ENCODE peak calls at places on chromosomes 13 and 19, in eight cellular contexts. One of them, this sample, is unnamed.

GRCh38 chr19:10118960-10119359 is 739 bp downstream of the EIF3G start:
- DNase-seq in PC-3: peak
- DNase-seq in mesenchymal stem cell: peak
- DNase-seq in GM23248: peak
- DNase-seq in kidney: no peak
- DNase-seq in endodermal cell: no peak
- DNase-seq in GM12878: no peak
- DNase-seq in fibroblast of lung: no peak
- DNase-seq in this sample: no peak

GRCh38 chr13:29978211-29978610 is 127.8 kb upstream of the UBL3 start:
- DNase-seq in GM12878: no peak
- DNase-seq in mesenchymal stem cell: peak
- DNase-seq in fibroblast of lung: no peak
- DNase-seq in endodermal cell: no peak
- DNase-seq in GM23248: peak
- DNase-seq in kidney: no peak
- DNase-seq in PC-3: no peak
- DNase-seq in this sample: peak

GRCh38 chr19:34124828-34125227 is 47.5 kb upstream of the LSM14A start:
- DNase-seq in mesenchymal stem cell: peak
- DNase-seq in PC-3: peak
- DNase-seq in endodermal cell: no peak
- DNase-seq in GM12878: no peak
- DNase-seq in fibroblast of lung: no peak
- DNase-seq in GM23248: no peak
- DNase-seq in kidney: no peak
- DNase-seq in this sample: no peak

GRCh38 chr13:45331123-45331619 is 9.8 kb downstream of the TPT1 start:
- DNase-seq in PC-3: no peak
- DNase-seq in GM12878: no peak
- DNase-seq in kidney: no peak
- DNase-seq in endodermal cell: no peak
- DNase-seq in GM23248: no peak
- DNase-seq in mesenchymal stem cell: no peak
- DNase-seq in fibroblast of lung: no peak
- DNase-seq in this sample: peak

GRCh38 chr13:50257646-50258045 is 242.4 kb downstream of the KCNRG start:
- DNase-seq in fibroblast of lung: no peak
- DNase-seq in GM12878: no peak
- DNase-seq in GM23248: no peak
- DNase-seq in endodermal cell: no peak
- DNase-seq in PC-3: no peak
- DNase-seq in kidney: no peak
- DNase-seq in mesenchymal stem cell: no peak
- DNase-seq in this sample: no peak

GRCh38 chr13:26837102-26837501 is 76.5 kb upstream of the GPR12 start:
- DNase-seq in GM23248: no peak
- DNase-seq in GM12878: no peak
- DNase-seq in endodermal cell: no peak
- DNase-seq in mesenchymal stem cell: no peak
- DNase-seq in kidney: no peak
- DNase-seq in PC-3: no peak
- DNase-seq in fibroblast of lung: no peak
- DNase-seq in this sample: no peak

GRCh38 chr13:43433691-43434121 is 353.1 kb downstream of the ENOX1 start:
- DNase-seq in GM12878: no peak
- DNase-seq in GM23248: peak
- DNase-seq in kidney: no peak
- DNase-seq in fibroblast of lung: no peak
- DNase-seq in mesenchymal stem cell: no peak
- DNase-seq in endodermal cell: no peak
- DNase-seq in PC-3: peak
- DNase-seq in this sample: peak

GRCh38 chr19:4337906-4338440 is 654 bp downstream of the STAP2 start:
- DNase-seq in PC-3: peak
- DNase-seq in GM12878: no peak
- DNase-seq in endodermal cell: peak
- DNase-seq in GM23248: peak
- DNase-seq in kidney: no peak
- DNase-seq in mesenchymal stem cell: peak
- DNase-seq in fibroblast of lung: peak
- DNase-seq in this sample: peak

GRCh38 chr13:98528663-98529064 is 48.2 kb downstream of the STK24 start:
- DNase-seq in endodermal cell: no peak
- DNase-seq in mesenchymal stem cell: no peak
- DNase-seq in fibroblast of lung: peak
- DNase-seq in PC-3: no peak
- DNase-seq in GM12878: no peak
- DNase-seq in kidney: no peak
- DNase-seq in GM23248: peak
- DNase-seq in this sample: no peak

GRCh38 chr13:59133903-59134302 is 1029.8 kb downstream of the DIAPH3 start:
- DNase-seq in kidney: no peak
- DNase-seq in fibroblast of lung: no peak
- DNase-seq in GM23248: no peak
- DNase-seq in PC-3: no peak
- DNase-seq in GM12878: no peak
- DNase-seq in endodermal cell: no peak
- DNase-seq in mesenchymal stem cell: no peak
- DNase-seq in this sample: no peak

DNA sequence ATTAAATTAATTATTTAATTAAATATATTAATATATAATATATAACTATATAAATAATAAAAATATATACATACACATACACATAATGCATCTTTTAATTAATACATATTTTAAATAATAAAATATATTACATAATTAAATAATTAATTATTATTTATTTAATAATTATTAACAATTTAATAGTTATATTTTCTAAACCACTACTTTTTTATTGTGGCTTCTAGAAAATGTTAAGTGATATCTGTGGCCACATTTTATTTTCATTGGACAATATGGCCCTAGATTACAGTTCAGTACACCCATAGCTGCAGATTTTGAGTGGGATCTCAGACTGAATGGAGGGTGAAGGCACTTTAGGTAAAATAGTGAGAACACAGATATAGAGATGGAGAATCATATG is 335.7 kb downstream of the NALCN start:
- DNase-seq in fibroblast of lung: no peak
- DNase-seq in GM12878: no peak
- DNase-seq in mesenchymal stem cell: no peak
- DNase-seq in PC-3: no peak
- DNase-seq in kidney: no peak
- DNase-seq in GM23248: no peak
- DNase-seq in endodermal cell: no peak
- DNase-seq in this sample: no peak
- H3K9ac ChIP-seq in fibroblast of lung: no peak
- H3K9ac ChIP-seq in GM12878: no peak
- H3K9ac ChIP-seq in mesenchymal stem cell: no peak
- H3K9ac ChIP-seq in PC-3: no peak
- H3K9ac ChIP-seq in kidney: no peak
- H3K9ac ChIP-seq in GM23248: no peak
- H3K9ac ChIP-seq in endodermal cell: no peak
- H3K9ac ChIP-seq in this sample: no peak

GRCh38 chr19:32223595-32224370 is 121.6 kb upstream of the ZNF507 start:
- DNase-seq in GM23248: no peak
- DNase-seq in kidney: no peak
- DNase-seq in fibroblast of lung: no peak
- DNase-seq in GM12878: no peak
- DNase-seq in PC-3: no peak
- DNase-seq in mesenchymal stem cell: peak
- DNase-seq in endodermal cell: no peak
- DNase-seq in this sample: peak

GRCh38 chr19:32223106-32223505 is 122.3 kb upstream of the ZNF507 start:
- DNase-seq in GM23248: no peak
- DNase-seq in mesenchymal stem cell: no peak
- DNase-seq in PC-3: no peak
- DNase-seq in kidney: no peak
- DNase-seq in fibroblast of lung: no peak
- DNase-seq in GM12878: no peak
- DNase-seq in endodermal cell: no peak
- DNase-seq in this sample: no peak

GRCh38 chr19:32227561-32228165 is 117.7 kb upstream of the ZNF507 start:
- DNase-seq in mesenchymal stem cell: no peak
- DNase-seq in GM23248: no peak
- DNase-seq in PC-3: no peak
- DNase-seq in fibroblast of lung: no peak
- DNase-seq in endodermal cell: peak
- DNase-seq in kidney: no peak
- DNase-seq in GM12878: no peak
- DNase-seq in this sample: no peak

GRCh38 chr19:32222594-32222993 is 122.8 kb upstream of the ZNF507 start:
- DNase-seq in endodermal cell: no peak
- DNase-seq in PC-3: no peak
- DNase-seq in GM23248: no peak
- DNase-seq in kidney: no peak
- DNase-seq in GM12878: no peak
- DNase-seq in fibroblast of lung: no peak
- DNase-seq in mesenchymal stem cell: no peak
- DNase-seq in this sample: no peak

DNA sequence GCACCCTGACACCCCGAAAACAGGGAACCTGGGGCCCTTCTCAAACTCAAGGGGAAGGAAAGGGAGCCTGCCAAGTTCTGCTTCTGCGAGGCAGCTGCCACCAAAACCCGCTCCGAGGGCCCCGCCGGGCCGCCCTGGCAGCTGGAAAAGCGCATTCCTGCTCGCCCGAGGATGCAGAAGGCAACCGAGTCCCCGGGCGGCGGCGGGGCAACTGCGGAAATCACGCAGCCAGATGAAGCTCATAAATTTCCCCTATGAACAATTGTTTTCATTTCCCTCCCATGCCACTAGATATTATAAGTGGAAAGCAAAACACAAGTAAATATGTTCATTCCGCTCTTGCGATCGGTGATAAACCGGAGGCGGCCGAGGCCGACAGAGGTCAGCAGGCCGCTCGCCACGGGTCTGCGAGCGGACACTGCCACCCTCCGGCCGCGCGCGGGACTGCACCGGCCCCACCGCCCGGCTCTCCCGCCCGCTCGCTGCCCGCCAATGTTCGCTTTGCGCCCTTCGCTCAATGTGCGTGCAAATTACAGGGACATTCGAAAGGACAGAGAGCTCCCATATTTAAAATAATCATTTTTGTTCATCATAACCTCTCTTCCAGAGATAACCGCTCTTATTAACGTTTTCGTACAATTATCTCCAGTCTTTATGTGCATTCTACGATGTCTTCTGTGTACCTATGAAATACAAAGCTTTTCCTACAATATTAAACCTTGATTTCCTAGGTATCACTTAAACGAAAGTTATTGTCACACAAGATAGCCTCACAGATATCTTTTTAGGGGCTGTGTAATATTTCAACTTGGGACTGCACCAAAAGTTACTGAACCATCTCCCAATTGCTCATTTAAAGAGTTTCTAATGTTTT is 120.8 kb upstream of the ZNF507 start:
- DNase-seq in GM23248: peak
- DNase-seq in fibroblast of lung: peak
- DNase-seq in endodermal cell: peak
- DNase-seq in kidney: peak
- DNase-seq in PC-3: peak
- DNase-seq in GM12878: no peak
- DNase-seq in mesenchymal stem cell: peak
- DNase-seq in this sample: peak
- H3K9ac ChIP-seq in GM23248: no peak
- H3K9ac ChIP-seq in fibroblast of lung: no peak
- H3K9ac ChIP-seq in endodermal cell: no peak
- H3K9ac ChIP-seq in kidney: no peak
- H3K9ac ChIP-seq in PC-3: no peak
- H3K9ac ChIP-seq in GM12878: no peak
- H3K9ac ChIP-seq in mesenchymal stem cell: peak
- H3K9ac ChIP-seq in this sample: no peak

GRCh38 chr13:39751805-39752204 is 96.3 kb downstream of the COG6 start:
- DNase-seq in fibroblast of lung: no peak
- DNase-seq in mesenchymal stem cell: no peak
- DNase-seq in PC-3: no peak
- DNase-seq in kidney: no peak
- DNase-seq in endodermal cell: no peak
- DNase-seq in GM12878: no peak
- DNase-seq in GM23248: no peak
- DNase-seq in this sample: no peak

DNA sequence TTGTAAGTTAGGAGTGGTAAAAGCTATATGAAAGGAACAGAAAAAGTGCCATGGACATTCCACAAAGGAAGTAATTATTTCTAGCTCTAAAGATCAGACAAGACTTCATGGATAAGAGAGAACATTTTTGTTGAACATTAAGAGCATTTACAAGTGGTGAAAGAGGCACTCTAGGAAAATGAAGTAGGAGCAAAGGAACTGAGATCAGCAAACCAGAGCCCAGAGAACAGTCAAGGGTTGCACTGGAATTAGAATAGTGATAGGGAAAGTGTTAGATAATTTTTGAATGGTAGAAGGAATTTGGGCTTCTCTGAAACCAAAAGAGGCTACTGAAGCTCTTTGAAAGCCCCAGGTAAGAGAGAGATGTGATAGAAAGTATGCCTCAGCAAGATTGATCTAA is 94.1 kb downstream of the COG6 start:
- DNase-seq in mesenchymal stem cell: no peak
- DNase-seq in endodermal cell: no peak
- DNase-seq in GM23248: no peak
- DNase-seq in GM12878: no peak
- DNase-seq in kidney: no peak
- DNase-seq in PC-3: no peak
- DNase-seq in fibroblast of lung: no peak
- DNase-seq in this sample: no peak
- H3K9ac ChIP-seq in mesenchymal stem cell: no peak
- H3K9ac ChIP-seq in endodermal cell: no peak
- H3K9ac ChIP-seq in GM23248: no peak
- H3K9ac ChIP-seq in GM12878: no peak
- H3K9ac ChIP-seq in kidney: no peak
- H3K9ac ChIP-seq in PC-3: no peak
- H3K9ac ChIP-seq in fibroblast of lung: no peak
- H3K9ac ChIP-seq in this sample: no peak

DNA sequence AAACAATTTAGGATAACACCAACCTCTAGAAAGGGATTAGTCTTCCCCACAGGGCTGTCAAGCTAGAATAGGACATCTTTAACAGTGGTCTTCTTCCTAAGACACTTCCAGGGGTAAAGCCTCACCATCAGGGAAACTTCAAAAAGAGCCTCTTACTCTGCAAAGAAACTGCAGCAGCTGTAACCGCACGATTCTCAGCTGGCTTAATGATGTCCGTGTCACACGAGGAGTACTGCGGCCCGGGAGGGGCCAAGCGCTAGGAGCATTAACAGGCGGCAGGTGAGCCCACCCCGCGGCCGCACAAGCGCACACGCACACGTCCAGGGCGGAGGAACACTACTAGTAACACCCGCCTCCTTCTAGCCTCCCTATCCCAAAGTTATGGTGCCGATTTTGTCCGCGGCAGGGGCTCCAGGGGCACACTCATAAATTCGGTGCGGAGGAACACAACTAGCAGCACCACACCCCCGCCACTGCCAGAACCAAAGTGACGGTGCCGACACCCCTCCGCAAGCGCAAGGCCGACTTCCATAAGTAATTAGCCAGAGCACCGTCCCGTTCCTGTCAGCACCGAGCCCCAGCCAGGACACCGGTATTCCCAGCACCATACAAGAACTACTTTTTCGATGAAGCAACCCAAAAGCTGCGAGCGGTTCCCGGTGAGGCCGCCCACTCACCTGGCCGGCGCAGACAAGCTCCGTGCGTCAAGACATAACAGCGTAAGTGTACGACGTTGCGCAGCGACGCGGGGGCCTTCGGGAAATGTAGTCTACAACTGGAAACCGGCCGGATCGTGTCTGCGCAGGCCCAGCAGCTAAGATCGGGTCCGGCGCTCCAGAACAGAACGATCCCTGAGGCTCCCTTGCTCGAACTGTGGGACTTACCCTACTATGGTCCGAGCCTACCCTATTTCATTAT is at the start of the genes ZNF540 and ZNF571:
- DNase-seq in endodermal cell: peak
- DNase-seq in fibroblast of lung: peak
- DNase-seq in kidney: peak
- DNase-seq in mesenchymal stem cell: peak
- DNase-seq in GM23248: peak
- DNase-seq in GM12878: peak
- DNase-seq in PC-3: peak
- DNase-seq in this sample: peak
- H3K9ac ChIP-seq in endodermal cell: peak
- H3K9ac ChIP-seq in fibroblast of lung: peak
- H3K9ac ChIP-seq in kidney: peak
- H3K9ac ChIP-seq in mesenchymal stem cell: peak
- H3K9ac ChIP-seq in GM23248: peak
- H3K9ac ChIP-seq in GM12878: peak
- H3K9ac ChIP-seq in PC-3: peak
- H3K9ac ChIP-seq in this sample: peak

This sample was measured in mammary epithelial cell.